ENCODE peak calls at places on chromosomes 3 and 15, in seven cellular contexts. A is GM12878, D is K562, C is H1, M is HepG2, J is GM12892, H is SK-N-SH. Q is an unnamed sample.

GRCh38 chr15:85897818-85898717 is 103.3 kb upstream of the KLHL25 start:
- DNase-seq in A (no peak), C (peak; percentile 27), M (no peak), H (no peak), D (no peak), J (no peak), Q (no peak)

GRCh38 chr3:152113992-152114651 is 154.6 kb upstream of the MBNL1 start:
- DNase-seq in C (no peak), H (no peak), D (no peak), M (no peak), J (no peak), A (no peak), Q (no peak)

GRCh38 chr3:61452536-61452991 is 108.8 kb upstream of the PTPRG start:
- DNase-seq in D (no peak), M (no peak), H (no peak), A (no peak), C (no peak), J (no peak), Q (no peak)

GRCh38 chr15:58742424-58743160 is 6.9 kb downstream of the ADAM10 start:
- DNase-seq in J (no peak), M (peak; percentile 70), D (no peak), A (no peak), C (no peak), H (no peak), Q (no peak)

GRCh38 chr3:37730825-37731224 is 130.9 kb upstream of the CTDSPL start:
- DNase-seq in J (no peak), D (no peak), H (no peak), A (no peak), M (no peak), C (no peak), Q (no peak)

GRCh38 chr3:10194328-10195071 is 29.8 kb downstream of the IRAK2 start:
- DNase-seq in D (peak; percentile 61), M (no peak), A (peak; percentile 74), J (no peak), C (no peak), H (no peak), Q (no peak)

GRCh38 chr3:136074546-136074945 is 109.0 kb downstream of the PPP2R3A start:
- DNase-seq in D (no peak), M (no peak), H (no peak), A (no peak), C (no peak), J (no peak), Q (no peak)

GRCh38 chr15:60390931-60391501 is 6.8 kb downstream of the ANXA2 start:
- DNase-seq in D (no peak), C (no peak), J (no peak), A (no peak), H (no peak), M (peak; percentile 88), Q (no peak)

GRCh38 chr15:45719490-45719889 is 84.7 kb downstream of the SQOR start:
- DNase-seq in J (no peak), H (no peak), A (no peak), M (no peak), C (no peak), D (no peak), Q (no peak)

GRCh38 chr3:52195823-52196331 is 2.1 kb upstream of the ALAS1 start:
- DNase-seq in J (no peak), H (no peak), C (no peak), M (peak; percentile 61), A (no peak), D (no peak), Q (no peak)

GRCh38 chr3:94626599-94626998 is 563.7 kb downstream of the NSUN3 start:
- DNase-seq in A (no peak), H (no peak), M (no peak), J (no peak), D (no peak), C (no peak), Q (no peak)

GRCh38 chr3:188507244-188507720 is 353.3 kb downstream of the LPP start:
- DNase-seq in D (no peak), M (peak; percentile 8), C (no peak), H (no peak), J (no peak), A (no peak), Q (no peak)

GRCh38 chr3:52434491-52435115 is 10.3 kb downstream of the SEMA3G start:
- DNase-seq in A (no peak), D (no peak), M (no peak), J (no peak), H (peak; percentile 24), C (no peak), Q (no peak)

GRCh38 chr15:66785637-66786036 is 83.6 kb downstream of the SMAD6 start:
- DNase-seq in M (no peak), J (no peak), D (no peak), C (no peak), H (no peak), A (no peak), Q (no peak)

GRCh38 chr3:107431048-107431297 is 53.7 kb downstream of the CCDC54 start:
- DNase-seq in H (no peak), J (no peak), C (no peak), D (no peak), A (no peak), M (no peak), Q (peak; percentile 12)

GRCh38 chr15:38211249-38211648 is 41.4 kb upstream of the SPRED1 start:
- DNase-seq in D (no peak), H (no peak), A (no peak), C (no peak), M (no peak), J (no peak), Q (no peak)

GRCh38 chr3:29683306-29683993 is 402.6 kb downstream of the RBMS3 start:
- DNase-seq in C (no peak), H (no peak), J (no peak), D (no peak), M (no peak), A (peak; percentile 60), Q (no peak)

GRCh38 chr3:127013196-127013595 is 30.3 kb downstream of the PLXNA1 start:
- DNase-seq in J (no peak), C (no peak), M (no peak), D (no peak), H (no peak), A (no peak), Q (no peak)

GRCh38 chr3:127012091-127012490 is 29.2 kb downstream of the PLXNA1 start:
- DNase-seq in A (no peak), M (no peak), D (no peak), C (no peak), H (no peak), J (no peak), Q (no peak)

GRCh38 chr3:127009531-127009930 is 26.6 kb downstream of the PLXNA1 start:
- DNase-seq in H (no peak), J (no peak), M (no peak), D (no peak), A (no peak), C (no peak), Q (no peak)

GRCh38 chr3:127013758-127014535 is 31.0 kb downstream of the PLXNA1 start:
- DNase-seq in C (no peak), J (no peak), D (no peak), M (no peak), H (no peak), A (no peak), Q (no peak)

GRCh38 chr3:127011270-127011992 is 28.5 kb downstream of the PLXNA1 start:
- DNase-seq in A (no peak), J (no peak), C (no peak), H (peak; percentile 84), M (no peak), D (peak; percentile 16), Q (no peak)
- TF ChIP-seq TAF1 in A (no peak), J (no peak), C (no peak), H (no peak), M (no peak), D (no peak), Q (no peak)

GRCh38 chr3:137796993-137797392 is 32.9 kb downstream of the SOX14 start:
- DNase-seq in A (no peak), C (no peak), M (no peak), J (no peak), H (no peak), D (no peak), Q (no peak)

GRCh38 chr3:137787520-137787919 is 23.4 kb downstream of the SOX14 start:
- DNase-seq in M (no peak), C (no peak), A (no peak), H (no peak), D (no peak), J (no peak), Q (no peak)

GRCh38 chr3:137792633-137793271 is 28.6 kb downstream of the SOX14 start:
- DNase-seq in M (peak; percentile 17), A (no peak), D (peak; percentile 39), C (no peak), J (no peak), H (peak; percentile 38), Q (peak; percentile 10)
- TF ChIP-seq TAF1 in M (no peak), A (no peak), D (no peak), C (no peak), J (no peak), H (no peak), Q (no peak)

GRCh38 chr3:123153821-123154323 is 47.9 kb upstream of the SEC22A start:
- DNase-seq in A (no peak), J (no peak), D (no peak), M (no peak), H (no peak), C (no peak), Q (no peak)
- TF ChIP-seq TAF1 in A (no peak), J (no peak), D (no peak), M (no peak), H (no peak), C (no peak), Q (no peak)

GRCh38 chr15:30872341-30872748 is 31.4 kb upstream of the FAN1 start:
- DNase-seq in M (no peak), H (no peak), A (no peak), J (no peak), D (no peak), C (no peak), Q (no peak)
- TF ChIP-seq TAF1 in M (no peak), H (no peak), A (no peak), J (no peak), D (no peak), C (no peak), Q (no peak)

GRCh38 chr3:161691677-161692076 is 195.1 kb downstream of the OTOL1 start:
- DNase-seq in C (no peak), H (no peak), M (no peak), D (no peak), A (no peak), J (no peak), Q (no peak)
- TF ChIP-seq TAF1 in C (no peak), H (no peak), M (no peak), D (no peak), A (no peak), J (no peak), Q (no peak)